ENCODE peak calls at places on chromosomes 16 and 17, in eight cellular contexts. One of them, this sample, is unnamed.

GRCh38 chr17:82791532-82791931 is 39.7 kb downstream of the TBCD start:
- DNase-seq in fibroblast of the aortic adventitia: peak
- DNase-seq in heart left ventricle: no peak
- DNase-seq in fibroblast of villous mesenchyme: peak
- DNase-seq in tibial nerve: no peak
- DNase-seq in HFF-Myc: peak
- DNase-seq in ascending aorta: no peak
- DNase-seq in stomach: no peak
- DNase-seq in this sample: peak

GRCh38 chr16:50371936-50372595 is 3.3 kb upstream of the BRD7 start:
- DNase-seq in heart left ventricle: no peak
- DNase-seq in ascending aorta: no peak
- DNase-seq in HFF-Myc: no peak
- DNase-seq in stomach: no peak
- DNase-seq in fibroblast of villous mesenchyme: peak
- DNase-seq in tibial nerve: no peak
- DNase-seq in fibroblast of the aortic adventitia: peak
- DNase-seq in this sample: peak

GRCh38 chr17:49746791-49747490 is 17.0 kb downstream of the FAM117A start:
- DNase-seq in ascending aorta: no peak
- DNase-seq in tibial nerve: no peak
- DNase-seq in fibroblast of villous mesenchyme: no peak
- DNase-seq in HFF-Myc: no peak
- DNase-seq in fibroblast of the aortic adventitia: no peak
- DNase-seq in stomach: no peak
- DNase-seq in heart left ventricle: no peak
- DNase-seq in this sample: no peak

GRCh38 chr17:82219083-82219482 is 6.4 kb upstream of the CCDC57 start:
- DNase-seq in stomach: no peak
- DNase-seq in fibroblast of villous mesenchyme: no peak
- DNase-seq in fibroblast of the aortic adventitia: no peak
- DNase-seq in ascending aorta: no peak
- DNase-seq in HFF-Myc: no peak
- DNase-seq in heart left ventricle: no peak
- DNase-seq in tibial nerve: no peak
- DNase-seq in this sample: no peak

GRCh38 chr17:77269696-77270681 is 129.2 kb downstream of the SEC14L1 start:
- DNase-seq in HFF-Myc: no peak
- DNase-seq in stomach: no peak
- DNase-seq in heart left ventricle: no peak
- DNase-seq in tibial nerve: no peak
- DNase-seq in fibroblast of the aortic adventitia: no peak
- DNase-seq in fibroblast of villous mesenchyme: no peak
- DNase-seq in ascending aorta: no peak
- DNase-seq in this sample: no peak

GRCh38 chr17:9529033-9529748 is 46.4 kb downstream of the STX8 start:
- DNase-seq in heart left ventricle: no peak
- DNase-seq in tibial nerve: no peak
- DNase-seq in fibroblast of villous mesenchyme: peak
- DNase-seq in ascending aorta: no peak
- DNase-seq in fibroblast of the aortic adventitia: peak
- DNase-seq in stomach: no peak
- DNase-seq in HFF-Myc: peak
- DNase-seq in this sample: peak

GRCh38 chr17:43125967-43126910 is 1.1 kb upstream of the BRCA1 start:
- DNase-seq in fibroblast of the aortic adventitia: peak
- DNase-seq in ascending aorta: no peak
- DNase-seq in heart left ventricle: no peak
- DNase-seq in HFF-Myc: no peak
- DNase-seq in stomach: no peak
- DNase-seq in fibroblast of villous mesenchyme: peak
- DNase-seq in tibial nerve: no peak
- DNase-seq in this sample: no peak

GRCh38 chr16:55280622-55281021 is 43.4 kb upstream of the IRX6 start:
- DNase-seq in tibial nerve: no peak
- DNase-seq in stomach: no peak
- DNase-seq in fibroblast of villous mesenchyme: no peak
- DNase-seq in ascending aorta: no peak
- DNase-seq in heart left ventricle: no peak
- DNase-seq in fibroblast of the aortic adventitia: no peak
- DNase-seq in HFF-Myc: no peak
- DNase-seq in this sample: no peak

GRCh38 chr16:28549301-28549899 is 4.3 kb upstream of the SGF29 start:
- DNase-seq in heart left ventricle: no peak
- DNase-seq in HFF-Myc: no peak
- DNase-seq in ascending aorta: no peak
- DNase-seq in fibroblast of the aortic adventitia: peak
- DNase-seq in fibroblast of villous mesenchyme: peak
- DNase-seq in stomach: no peak
- DNase-seq in tibial nerve: no peak
- DNase-seq in this sample: peak

GRCh38 chr17:82295472-82295814 is 21.9 kb upstream of the CSNK1D start:
- DNase-seq in HFF-Myc: no peak
- DNase-seq in ascending aorta: no peak
- DNase-seq in fibroblast of villous mesenchyme: no peak
- DNase-seq in fibroblast of the aortic adventitia: no peak
- DNase-seq in tibial nerve: no peak
- DNase-seq in heart left ventricle: no peak
- DNase-seq in stomach: no peak
- DNase-seq in this sample: no peak

GRCh38 chr16:9868606-9869149 is 313.6 kb downstream of the GRIN2A start:
- DNase-seq in HFF-Myc: no peak
- DNase-seq in ascending aorta: no peak
- DNase-seq in fibroblast of the aortic adventitia: no peak
- DNase-seq in stomach: no peak
- DNase-seq in heart left ventricle: no peak
- DNase-seq in fibroblast of villous mesenchyme: no peak
- DNase-seq in tibial nerve: no peak
- DNase-seq in this sample: no peak

GRCh38 chr17:55693244-55694216 is 29.1 kb downstream of the TMEM100 start:
- DNase-seq in heart left ventricle: no peak
- DNase-seq in stomach: peak
- DNase-seq in fibroblast of the aortic adventitia: no peak
- DNase-seq in fibroblast of villous mesenchyme: peak
- DNase-seq in tibial nerve: peak
- DNase-seq in ascending aorta: no peak
- DNase-seq in HFF-Myc: no peak
- DNase-seq in this sample: peak

GRCh38 chr17:5241861-5242671 is 7.4 kb upstream of the SCIMP start:
- DNase-seq in stomach: peak
- DNase-seq in heart left ventricle: no peak
- DNase-seq in ascending aorta: no peak
- DNase-seq in fibroblast of villous mesenchyme: no peak
- DNase-seq in tibial nerve: no peak
- DNase-seq in HFF-Myc: no peak
- DNase-seq in fibroblast of the aortic adventitia: no peak
- DNase-seq in this sample: no peak

GRCh38 chr17:44854201-44854600 is 6.5 kb downstream of the HIGD1B start:
- DNase-seq in ascending aorta: no peak
- DNase-seq in HFF-Myc: no peak
- DNase-seq in heart left ventricle: no peak
- DNase-seq in fibroblast of villous mesenchyme: no peak
- DNase-seq in tibial nerve: no peak
- DNase-seq in stomach: no peak
- DNase-seq in fibroblast of the aortic adventitia: no peak
- DNase-seq in this sample: no peak

GRCh38 chr16:19804538-19805323 is 79.9 kb downstream of the GPRC5B start:
- DNase-seq in heart left ventricle: peak
- DNase-seq in ascending aorta: peak
- DNase-seq in fibroblast of villous mesenchyme: no peak
- DNase-seq in fibroblast of the aortic adventitia: no peak
- DNase-seq in stomach: peak
- DNase-seq in HFF-Myc: no peak
- DNase-seq in tibial nerve: no peak
- DNase-seq in this sample: peak

GRCh38 chr16:72845322-72846020 is 202.5 kb downstream of the ZFHX3 start:
- DNase-seq in stomach: no peak
- DNase-seq in heart left ventricle: no peak
- DNase-seq in HFF-Myc: no peak
- DNase-seq in fibroblast of villous mesenchyme: no peak
- DNase-seq in tibial nerve: no peak
- DNase-seq in ascending aorta: no peak
- DNase-seq in fibroblast of the aortic adventitia: no peak
- DNase-seq in this sample: no peak

GRCh38 chr16:72846594-72846993 is 201.3 kb downstream of the ZFHX3 start:
- DNase-seq in fibroblast of the aortic adventitia: no peak
- DNase-seq in tibial nerve: no peak
- DNase-seq in ascending aorta: no peak
- DNase-seq in HFF-Myc: no peak
- DNase-seq in fibroblast of villous mesenchyme: no peak
- DNase-seq in stomach: no peak
- DNase-seq in heart left ventricle: no peak
- DNase-seq in this sample: no peak

GRCh38 chr16:72848759-72849664 is 198.9 kb downstream of the ZFHX3 start:
- DNase-seq in fibroblast of the aortic adventitia: peak
- DNase-seq in tibial nerve: peak
- DNase-seq in stomach: peak
- DNase-seq in HFF-Myc: peak
- DNase-seq in heart left ventricle: peak
- DNase-seq in ascending aorta: peak
- DNase-seq in fibroblast of villous mesenchyme: peak
- DNase-seq in this sample: peak

GRCh38 chr16:72848045-72848410 is 199.9 kb downstream of the ZFHX3 start:
- DNase-seq in ascending aorta: no peak
- DNase-seq in HFF-Myc: no peak
- DNase-seq in fibroblast of the aortic adventitia: no peak
- DNase-seq in tibial nerve: no peak
- DNase-seq in stomach: no peak
- DNase-seq in heart left ventricle: no peak
- DNase-seq in fibroblast of villous mesenchyme: no peak
- DNase-seq in this sample: no peak

DNA sequence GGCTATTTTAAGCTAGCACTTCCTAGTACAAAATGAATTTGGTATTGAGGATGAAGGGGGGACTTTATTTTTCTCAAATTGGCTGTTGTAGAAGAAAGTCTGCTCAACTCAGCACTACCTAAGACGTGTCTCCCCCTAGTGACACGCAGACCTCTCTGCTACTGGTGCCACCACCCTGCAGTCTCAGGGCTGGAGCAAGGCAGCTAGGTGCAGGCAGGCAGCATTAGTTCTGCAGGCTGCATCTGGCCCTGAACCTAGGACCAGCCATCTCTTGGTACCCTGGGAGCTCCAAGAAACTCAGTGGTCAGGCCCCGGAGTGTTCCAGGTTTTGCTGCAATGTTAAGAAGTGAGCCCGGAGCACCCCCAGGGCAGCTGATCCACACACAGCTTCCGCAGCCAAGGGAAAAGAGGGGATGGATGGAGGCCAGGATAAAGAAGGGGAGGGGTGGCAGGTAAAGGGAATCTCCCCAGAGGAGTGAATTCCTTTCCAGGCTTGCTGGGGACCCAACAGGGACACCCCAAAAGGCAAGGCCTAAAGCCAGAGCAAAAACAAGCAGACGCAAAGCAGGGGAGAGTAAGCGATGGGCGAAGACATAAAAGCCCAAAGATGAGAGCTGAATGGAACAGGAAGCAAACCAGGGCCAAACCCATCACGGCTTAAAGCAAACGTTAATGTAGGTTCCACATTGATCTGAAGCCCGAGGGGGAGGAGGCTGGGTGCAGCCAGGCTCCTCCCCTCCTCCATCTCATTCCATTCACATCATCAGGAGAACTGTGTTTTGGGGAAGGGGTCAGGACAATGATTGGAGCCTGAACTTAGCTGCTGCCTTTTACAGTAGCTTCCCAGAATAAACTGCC is 200.5 kb downstream of the ZFHX3 start:
- DNase-seq in tibial nerve: no peak
- DNase-seq in HFF-Myc: no peak
- DNase-seq in ascending aorta: peak
- DNase-seq in stomach: no peak
- DNase-seq in fibroblast of villous mesenchyme: no peak
- DNase-seq in heart left ventricle: no peak
- DNase-seq in fibroblast of the aortic adventitia: peak
- DNase-seq in this sample: peak
- TF ChIP-seq CTCF in tibial nerve: no peak
- TF ChIP-seq CTCF in HFF-Myc: peak
- TF ChIP-seq CTCF in ascending aorta: peak
- TF ChIP-seq CTCF in stomach: no peak
- TF ChIP-seq CTCF in fibroblast of villous mesenchyme: peak
- TF ChIP-seq CTCF in heart left ventricle: peak
- TF ChIP-seq CTCF in fibroblast of the aortic adventitia: peak
- TF ChIP-seq CTCF in this sample: peak

DNA sequence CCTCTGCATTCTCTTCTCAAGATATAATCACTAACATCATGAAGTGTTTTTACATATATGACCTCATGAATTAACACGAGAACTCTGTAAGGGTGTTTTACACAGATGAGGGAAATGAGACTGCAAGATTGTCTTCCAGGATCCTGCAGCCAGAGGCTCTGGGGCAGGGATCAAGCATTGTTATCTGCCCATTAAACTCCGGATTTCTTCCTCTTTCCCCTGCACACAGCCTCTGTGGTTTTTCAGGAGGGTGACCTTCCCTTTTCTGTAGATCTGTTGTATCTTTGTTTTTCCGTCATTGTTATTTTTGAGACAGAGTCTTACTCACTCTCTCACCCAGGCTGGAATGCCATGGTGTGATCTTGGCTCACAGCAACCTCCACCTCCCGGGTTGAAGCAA is 22.8 kb downstream of the LCMT1 start:
- DNase-seq in fibroblast of the aortic adventitia: no peak
- DNase-seq in ascending aorta: no peak
- DNase-seq in HFF-Myc: no peak
- DNase-seq in fibroblast of villous mesenchyme: no peak
- DNase-seq in stomach: no peak
- DNase-seq in heart left ventricle: no peak
- DNase-seq in tibial nerve: no peak
- DNase-seq in this sample: no peak
- H3K4me3 ChIP-seq in fibroblast of the aortic adventitia: no peak
- H3K4me3 ChIP-seq in ascending aorta: no peak
- H3K4me3 ChIP-seq in HFF-Myc: no peak
- H3K4me3 ChIP-seq in fibroblast of villous mesenchyme: no peak
- H3K4me3 ChIP-seq in stomach: no peak
- H3K4me3 ChIP-seq in heart left ventricle: no peak
- H3K4me3 ChIP-seq in tibial nerve: no peak
- H3K4me3 ChIP-seq in this sample: no peak

DNA sequence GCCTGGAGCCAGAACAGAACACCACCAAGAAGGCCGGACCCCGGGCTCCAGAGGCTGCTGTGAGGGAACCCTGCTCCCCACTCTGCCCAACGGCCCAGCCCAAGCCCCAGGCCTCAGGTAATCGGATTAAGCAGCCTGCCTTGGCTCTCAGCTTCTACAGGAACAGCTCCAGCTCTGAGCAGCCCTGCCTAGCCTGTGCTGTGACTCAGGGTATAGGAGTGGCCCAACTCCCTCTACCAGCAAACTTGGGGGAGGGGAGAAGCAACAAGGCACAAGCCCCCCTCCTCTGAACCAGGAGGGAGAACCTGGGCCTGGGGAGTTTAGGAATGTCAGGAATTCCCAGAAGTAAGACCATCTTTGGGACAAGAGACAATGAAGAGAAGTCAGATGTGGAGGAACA is 849 bp upstream of the SOX15 start:
- DNase-seq in fibroblast of the aortic adventitia: peak
- DNase-seq in fibroblast of villous mesenchyme: peak
- DNase-seq in HFF-Myc: no peak
- DNase-seq in tibial nerve: no peak
- DNase-seq in stomach: no peak
- DNase-seq in heart left ventricle: no peak
- DNase-seq in ascending aorta: no peak
- DNase-seq in this sample: peak
- TF ChIP-seq CTCF in fibroblast of the aortic adventitia: no peak
- TF ChIP-seq CTCF in fibroblast of villous mesenchyme: no peak
- TF ChIP-seq CTCF in HFF-Myc: no peak
- TF ChIP-seq CTCF in tibial nerve: no peak
- TF ChIP-seq CTCF in stomach: no peak
- TF ChIP-seq CTCF in heart left ventricle: no peak
- TF ChIP-seq CTCF in ascending aorta: no peak
- TF ChIP-seq CTCF in this sample: no peak

GRCh38 chr16:11672206-11673090 is 4.2 kb downstream of the SNN start:
- DNase-seq in tibial nerve: no peak
- DNase-seq in heart left ventricle: peak
- DNase-seq in fibroblast of the aortic adventitia: no peak
- DNase-seq in HFF-Myc: no peak
- DNase-seq in ascending aorta: no peak
- DNase-seq in stomach: no peak
- DNase-seq in fibroblast of villous mesenchyme: no peak
- DNase-seq in this sample: no peak
- H3K4me3 ChIP-seq in tibial nerve: no peak
- H3K4me3 ChIP-seq in heart left ventricle: no peak
- H3K4me3 ChIP-seq in fibroblast of the aortic adventitia: no peak
- H3K4me3 ChIP-seq in HFF-Myc: no peak
- H3K4me3 ChIP-seq in ascending aorta: no peak
- H3K4me3 ChIP-seq in stomach: no peak
- H3K4me3 ChIP-seq in fibroblast of villous mesenchyme: no peak
- H3K4me3 ChIP-seq in this sample: no peak

This sample was measured in fibroblast of pulmonary artery.